ENCODE peak calls at places on chromosomes 16 and 17, in six cellular contexts. One of them, this sample, is unnamed.

GRCh38 chr17:56629450-56630187 is 36.1 kb downstream of the NOG start:
- DNase-seq in LHCN-M2: peak
- DNase-seq in fibroblast of mammary gland: peak
- DNase-seq in renal cortical epithelial cell: no peak
- DNase-seq in breast epithelium: no peak
- DNase-seq in hypothalamus: no peak
- DNase-seq in this sample: no peak

GRCh38 chr16:67951485-67951884 is 7.6 kb upstream of the LCAT start:
- DNase-seq in LHCN-M2: no peak
- DNase-seq in fibroblast of mammary gland: no peak
- DNase-seq in renal cortical epithelial cell: no peak
- DNase-seq in breast epithelium: no peak
- DNase-seq in hypothalamus: peak
- DNase-seq in this sample: no peak

GRCh38 chr16:13779676-13780075 is 140.3 kb upstream of the ERCC4 start:
- DNase-seq in LHCN-M2: no peak
- DNase-seq in fibroblast of mammary gland: no peak
- DNase-seq in renal cortical epithelial cell: peak
- DNase-seq in breast epithelium: no peak
- DNase-seq in hypothalamus: no peak
- DNase-seq in this sample: no peak

GRCh38 chr16:4142268-4142667 is 26.0 kb upstream of the ADCY9 start:
- DNase-seq in LHCN-M2: no peak
- DNase-seq in fibroblast of mammary gland: no peak
- DNase-seq in renal cortical epithelial cell: no peak
- DNase-seq in breast epithelium: no peak
- DNase-seq in hypothalamus: no peak
- DNase-seq in this sample: no peak

GRCh38 chr17:20009052-20009301 is 182 bp upstream of the SPECC1 start:
- DNase-seq in LHCN-M2: no peak
- DNase-seq in fibroblast of mammary gland: no peak
- DNase-seq in renal cortical epithelial cell: no peak
- DNase-seq in breast epithelium: no peak
- DNase-seq in hypothalamus: no peak
- DNase-seq in this sample: no peak

GRCh38 chr17:4509402-4509801 is 10.7 kb downstream of the SPNS2 start:
- DNase-seq in LHCN-M2: no peak
- DNase-seq in fibroblast of mammary gland: no peak
- DNase-seq in renal cortical epithelial cell: no peak
- DNase-seq in breast epithelium: no peak
- DNase-seq in hypothalamus: no peak
- DNase-seq in this sample: no peak

GRCh38 chr16:51166116-51166515 is 15.0 kb upstream of the SALL1 start:
- DNase-seq in LHCN-M2: no peak
- DNase-seq in fibroblast of mammary gland: peak
- DNase-seq in renal cortical epithelial cell: no peak
- DNase-seq in breast epithelium: no peak
- DNase-seq in hypothalamus: no peak
- DNase-seq in this sample: no peak

GRCh38 chr16:88468289-88469129 is 15.4 kb downstream of the ZFPM1 start:
- DNase-seq in LHCN-M2: peak
- DNase-seq in fibroblast of mammary gland: peak
- DNase-seq in renal cortical epithelial cell: peak
- DNase-seq in breast epithelium: no peak
- DNase-seq in hypothalamus: no peak
- DNase-seq in this sample: no peak

GRCh38 chr17:75459590-75460267 is 3.3 kb downstream of the TMEM94 start:
- DNase-seq in LHCN-M2: no peak
- DNase-seq in fibroblast of mammary gland: no peak
- DNase-seq in renal cortical epithelial cell: peak
- DNase-seq in breast epithelium: peak
- DNase-seq in hypothalamus: no peak
- DNase-seq in this sample: no peak

GRCh38 chr16:57892041-57892440 is 78.9 kb downstream of the CNGB1 start:
- DNase-seq in LHCN-M2: peak
- DNase-seq in fibroblast of mammary gland: peak
- DNase-seq in renal cortical epithelial cell: peak
- DNase-seq in breast epithelium: no peak
- DNase-seq in hypothalamus: no peak
- DNase-seq in this sample: no peak

GRCh38 chr17:58364270-58364942 is 12.4 kb upstream of the SUPT4H1 start:
- DNase-seq in LHCN-M2: no peak
- DNase-seq in fibroblast of mammary gland: no peak
- DNase-seq in renal cortical epithelial cell: no peak
- DNase-seq in breast epithelium: no peak
- DNase-seq in hypothalamus: no peak
- DNase-seq in this sample: peak

GRCh38 chr17:78668847-78669246 is 91.7 kb upstream of the DNAH17 start:
- DNase-seq in LHCN-M2: no peak
- DNase-seq in fibroblast of mammary gland: no peak
- DNase-seq in renal cortical epithelial cell: no peak
- DNase-seq in breast epithelium: no peak
- DNase-seq in hypothalamus: no peak
- DNase-seq in this sample: no peak

GRCh38 chr16:87723224-87723619 is 42.6 kb downstream of the KLHDC4 start:
- DNase-seq in LHCN-M2: peak
- DNase-seq in fibroblast of mammary gland: peak
- DNase-seq in renal cortical epithelial cell: peak
- DNase-seq in breast epithelium: no peak
- DNase-seq in hypothalamus: peak
- DNase-seq in this sample: no peak

GRCh38 chr17:42578282-42578869 is 847 bp upstream of the PSMC3IP start:
- DNase-seq in LHCN-M2: peak
- DNase-seq in fibroblast of mammary gland: peak
- DNase-seq in renal cortical epithelial cell: peak
- DNase-seq in breast epithelium: no peak
- DNase-seq in hypothalamus: peak
- DNase-seq in this sample: peak

GRCh38 chr17:8892338-8892690 is 24.8 kb upstream of the PIK3R6 start:
- DNase-seq in LHCN-M2: no peak
- DNase-seq in fibroblast of mammary gland: peak
- DNase-seq in renal cortical epithelial cell: no peak
- DNase-seq in breast epithelium: no peak
- DNase-seq in hypothalamus: no peak
- DNase-seq in this sample: no peak

GRCh38 chr16:12775689-12776236 is 27.9 kb downstream of the CPPED1 start:
- DNase-seq in LHCN-M2: no peak
- DNase-seq in fibroblast of mammary gland: no peak
- DNase-seq in renal cortical epithelial cell: no peak
- DNase-seq in breast epithelium: no peak
- DNase-seq in hypothalamus: no peak
- DNase-seq in this sample: no peak

GRCh38 chr16:345686-346231 is 6.8 kb downstream of the AXIN1 start:
- DNase-seq in LHCN-M2: no peak
- DNase-seq in fibroblast of mammary gland: no peak
- DNase-seq in renal cortical epithelial cell: no peak
- DNase-seq in breast epithelium: no peak
- DNase-seq in hypothalamus: no peak
- DNase-seq in this sample: no peak

GRCh38 chr17:66255527-66255971 is 26.3 kb upstream of the APOH start:
- DNase-seq in LHCN-M2: no peak
- DNase-seq in fibroblast of mammary gland: no peak
- DNase-seq in renal cortical epithelial cell: no peak
- DNase-seq in breast epithelium: no peak
- DNase-seq in hypothalamus: no peak
- DNase-seq in this sample: no peak

GRCh38 chr17:2709173-2709661 is 2.3 kb downstream of the CLUH start:
- DNase-seq in LHCN-M2: no peak
- DNase-seq in fibroblast of mammary gland: no peak
- DNase-seq in renal cortical epithelial cell: peak
- DNase-seq in breast epithelium: peak
- DNase-seq in hypothalamus: no peak
- DNase-seq in this sample: peak

GRCh38 chr17:64157669-64158180 is 27.8 kb upstream of the ERN1 start:
- DNase-seq in LHCN-M2: no peak
- DNase-seq in fibroblast of mammary gland: no peak
- DNase-seq in renal cortical epithelial cell: no peak
- DNase-seq in breast epithelium: no peak
- DNase-seq in hypothalamus: no peak
- DNase-seq in this sample: no peak

GRCh38 chr17:55561973-55562495 is 50.8 kb upstream of the SMIM36 start:
- DNase-seq in LHCN-M2: no peak
- DNase-seq in fibroblast of mammary gland: no peak
- DNase-seq in renal cortical epithelial cell: no peak
- DNase-seq in breast epithelium: no peak
- DNase-seq in hypothalamus: no peak
- DNase-seq in this sample: no peak

GRCh38 chr17:81869221-81870154 is 1.6 kb downstream of the ARHGDIA start:
- DNase-seq in LHCN-M2: peak
- DNase-seq in fibroblast of mammary gland: peak
- DNase-seq in renal cortical epithelial cell: no peak
- DNase-seq in breast epithelium: no peak
- DNase-seq in hypothalamus: no peak
- DNase-seq in this sample: no peak

GRCh38 chr17:8143581-8144400 is 8.4 kb downstream of the PER1 start:
- DNase-seq in LHCN-M2: no peak
- DNase-seq in fibroblast of mammary gland: no peak
- DNase-seq in renal cortical epithelial cell: no peak
- DNase-seq in breast epithelium: no peak
- DNase-seq in hypothalamus: no peak
- DNase-seq in this sample: peak

GRCh38 chr17:73401911-73402310 is 90.1 kb upstream of the CDC42EP4 start:
- DNase-seq in LHCN-M2: no peak
- DNase-seq in fibroblast of mammary gland: peak
- DNase-seq in renal cortical epithelial cell: no peak
- DNase-seq in breast epithelium: no peak
- DNase-seq in hypothalamus: peak
- DNase-seq in this sample: no peak

GRCh38 chr17:15971108-15971507 is 26.2 kb downstream of the ADORA2B start:
- DNase-seq in LHCN-M2: no peak
- DNase-seq in fibroblast of mammary gland: no peak
- DNase-seq in renal cortical epithelial cell: no peak
- DNase-seq in breast epithelium: no peak
- DNase-seq in hypothalamus: no peak
- DNase-seq in this sample: no peak